ENCODE peak calls at places on chromosomes 4 and X, in seven cellular contexts. Q is fibroblast of mammary gland, Y is cardiac muscle cell, C is psoas muscle, S is HFF-Myc, F is glutamatergic neuron, V is kidney epithelial cell. U is an unnamed sample.
A peak's percentile ranks its signal among the peaks of the same experiment; 100 is the strongest.

GRCh38 chr4:104989363-104989762 is 157.3 kb upstream of the TET2 start:
- DNase-seq in S (no peak), V (peak; percentile 7), C (no peak), F (no peak), Y (peak; percentile 8), Q (peak; percentile 47), U (no peak)

GRCh38 chrX:22373766-22374165 is 101.1 kb downstream of the CBLL2 start:
- DNase-seq in V (no peak), C (no peak), F (no peak), S (no peak), Y (no peak), Q (no peak), U (no peak)

GRCh38 chr4:2728221-2728620 is 27.9 kb downstream of the TNIP2 start:
- DNase-seq in C (no peak), F (no peak), S (no peak), V (no peak), Y (no peak), Q (no peak), U (peak; percentile 0)

GRCh38 chr4:38565271-38566199 is 98.5 kb upstream of the KLF3 start:
- DNase-seq in S (no peak), Q (peak; percentile 36), C (no peak), F (no peak), Y (peak; percentile 58), V (no peak), U (no peak)

GRCh38 chr4:8736083-8736825 is 135.4 kb downstream of the HMX1 start:
- DNase-seq in S (no peak), F (no peak), C (no peak), Y (no peak), V (no peak), Q (no peak), U (no peak)

GRCh38 chr4:169210516-169211108 is 60.1 kb downstream of the SH3RF1 start:
- DNase-seq in F (no peak), V (no peak), Q (no peak), S (no peak), Y (no peak), C (no peak), U (no peak)

GRCh38 chr4:182748283-182748682 is 168.9 kb downstream of the DCTD start:
- DNase-seq in S (no peak), V (no peak), Q (no peak), Y (no peak), C (no peak), F (no peak), U (no peak)

GRCh38 chr4:1412376-1413220 is 6.4 kb upstream of the NKX1-1 start:
- DNase-seq in V (no peak), Y (no peak), F (no peak), S (no peak), Q (no peak), C (no peak), U (no peak)

GRCh38 chrX:107273795-107274194 is 67.4 kb downstream of the DNAAF6 start:
- DNase-seq in V (no peak), S (no peak), C (no peak), F (no peak), Y (no peak), Q (no peak), U (no peak)

GRCh38 chr4:70903282-70903603 is 1.1 kb downstream of the MOB1B start:
- DNase-seq in Q (peak; percentile 30), C (no peak), Y (peak; percentile 28), F (no peak), S (no peak), V (no peak), U (no peak)

GRCh38 chr4:152999376-153000067 is 63.4 kb downstream of the FHDC1 start:
- DNase-seq in Q (no peak), Y (no peak), S (no peak), V (no peak), F (no peak), C (no peak), U (no peak)

GRCh38 chr4:17347445-17347844 is 164.4 kb downstream of the QDPR start:
- DNase-seq in F (no peak), Q (peak; percentile 54), C (no peak), V (no peak), S (no peak), Y (peak; percentile 61), U (no peak)

GRCh38 chr4:55407119-55407518 is 11.4 kb downstream of the TMEM165 start:
- DNase-seq in Q (no peak), V (no peak), S (no peak), C (no peak), Y (no peak), F (no peak), U (no peak)

GRCh38 chrX:10904220-10904619 is 206.9 kb upstream of the HCCS start:
- DNase-seq in F (no peak), V (no peak), Y (peak; percentile 35), Q (peak; percentile 65), C (no peak), S (no peak), U (no peak)

GRCh38 chr4:168177546-168178149 is 85.3 kb downstream of the ANXA10 start:
- DNase-seq in Q (no peak), S (no peak), F (no peak), V (no peak), C (no peak), Y (no peak), U (no peak)

GRCh38 chr4:113675731-113676707 is 85.5 kb downstream of the CAMK2D start:
- DNase-seq in S (no peak), Y (peak; percentile 81), C (no peak), V (no peak), F (no peak), Q (peak; percentile 51), U (no peak)

GRCh38 chr4:41257257-41257900 is 651 bp downstream of the UCHL1 start:
- DNase-seq in Y (peak; percentile 59), F (peak; percentile 69), Q (peak; percentile 36), V (no peak), C (peak; percentile 54), S (no peak), U (peak; percentile 94)

GRCh38 chr4:48938831-48939230 is 32.3 kb upstream of the OCIAD2 start:
- DNase-seq in V (no peak), F (no peak), S (no peak), C (no peak), Q (no peak), Y (no peak), U (no peak)

GRCh38 chrX:32987139-32987538 is 224.2 kb downstream of the DMD start:
- DNase-seq in S (no peak), V (no peak), C (no peak), Q (no peak), Y (no peak), F (no peak), U (no peak)

GRCh38 chr4:89419121-89419695 is 111.6 kb upstream of the GPRIN3 start:
- DNase-seq in C (no peak), V (no peak), Q (no peak), F (no peak), S (no peak), Y (no peak), U (no peak)

GRCh38 chr4:10239982-10240654 is 123.5 kb upstream of the WDR1 start:
- DNase-seq in C (no peak), V (no peak), Y (peak; percentile 28), S (no peak), F (no peak), Q (no peak), U (no peak)

GRCh38 chrX:71991164-71991563 is 80.5 kb downstream of the NHSL2 start:
- DNase-seq in Y (no peak), Q (no peak), V (no peak), S (no peak), F (no peak), C (no peak), U (no peak)

GRCh38 chr4:83356899-83357661 is 22.4 kb upstream of the HPSE start:
- DNase-seq in V (peak; percentile 58), Y (peak; percentile 96), Q (peak; percentile 94), C (no peak), F (no peak), S (peak; percentile 90), U (no peak)

GRCh38 chr4:82372502-82372873 is 1.3 kb downstream of the HNRNPD start:
- DNase-seq in F (no peak), C (no peak), Q (peak; percentile 25), S (no peak), Y (peak; percentile 32), V (no peak), U (no peak)

GRCh38 chrX:31658360-31658759 is 586.5 kb upstream of the FTHL17 start:
- DNase-seq in Q (peak; percentile 32), Y (peak; percentile 49), S (no peak), V (no peak), C (no peak), F (no peak), U (no peak)

GRCh38 chr4:137688651-137689050 is 156.4 kb upstream of the PCDH18 start:
- DNase-seq in V (no peak), Q (no peak), Y (no peak), C (no peak), S (no peak), F (no peak), U (no peak)
- TF ChIP-seq CTCF in V (no peak), Q (no peak), Y (no peak), C (no peak), S (no peak), F (no peak), U (no peak)

DNA sequence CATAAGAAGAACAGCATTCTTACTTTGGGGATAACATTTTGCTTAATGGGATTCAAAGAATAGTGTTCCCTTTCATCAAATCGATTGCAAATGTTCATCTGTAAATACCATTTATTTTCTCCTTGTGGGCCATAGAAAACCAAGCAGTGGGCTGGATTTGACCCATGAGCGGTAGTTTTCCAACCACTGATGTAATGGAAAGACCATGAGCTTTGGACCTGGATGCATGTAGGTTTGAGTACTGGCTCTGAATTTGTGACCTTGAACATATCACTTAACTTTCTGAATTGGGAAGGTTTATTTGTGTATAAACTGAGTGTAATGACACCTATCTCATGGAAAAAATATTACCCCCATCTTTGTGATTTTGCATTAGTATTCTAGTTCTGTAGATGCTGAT is 54.3 kb downstream of the REPS2 start:
- DNase-seq in S (no peak), Q (no peak), V (no peak), C (no peak), Y (no peak), F (no peak), U (no peak)
- TF ChIP-seq CTCF in S (no peak), Q (no peak), V (no peak), C (no peak), Y (no peak), F (no peak), U (no peak)

DNA sequence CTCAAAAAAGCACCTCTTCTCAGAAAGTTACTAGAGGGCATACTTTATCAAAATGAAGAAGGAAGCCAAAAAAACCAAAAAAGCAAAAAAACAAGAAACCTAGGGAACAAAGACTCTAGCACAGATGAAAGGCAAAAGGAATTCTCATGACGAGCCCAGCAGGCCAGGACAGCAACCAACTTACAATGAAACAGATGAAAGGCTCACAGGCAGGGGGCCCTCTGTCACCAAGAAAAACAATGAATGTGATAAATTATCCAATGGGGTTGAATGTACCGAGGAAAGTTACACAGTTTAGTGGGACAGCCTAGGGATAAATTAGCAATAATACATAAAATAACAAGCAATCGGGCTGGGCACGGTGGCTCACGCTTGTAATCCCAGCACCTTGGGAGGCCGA is 79.0 kb downstream of the GPR82 start:
- DNase-seq in F (no peak), V (no peak), S (no peak), Y (peak; percentile 11), Q (no peak), C (no peak), U (no peak)
- TF ChIP-seq CTCF in F (no peak), V (no peak), S (no peak), Y (no peak), Q (peak; percentile 5), C (peak; percentile 8), U (no peak)

DNA sequence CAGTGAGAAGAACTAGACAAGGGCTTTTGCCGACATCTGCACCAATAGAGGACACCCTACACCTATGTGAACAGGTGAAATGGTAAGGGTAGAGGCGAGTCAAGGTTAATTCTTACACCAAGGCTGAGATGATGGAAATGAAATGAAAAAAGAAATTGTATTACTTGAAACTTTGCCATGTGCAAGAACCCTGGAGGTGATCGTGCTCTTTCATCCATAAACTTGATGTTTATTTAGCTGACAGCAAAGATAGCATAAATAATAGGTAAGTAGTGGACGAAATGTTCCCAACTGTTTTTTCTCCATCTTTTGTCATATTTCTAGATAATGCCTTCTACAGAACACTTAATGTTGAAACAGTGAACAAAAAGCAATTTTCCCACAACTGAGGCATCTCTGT is 162.5 kb downstream of the BANK1 start:
- DNase-seq in Q (no peak), F (no peak), C (no peak), S (no peak), Y (no peak), V (no peak), U (no peak)
- TF ChIP-seq CTCF in Q (no peak), F (no peak), C (no peak), S (no peak), Y (no peak), V (no peak), U (no peak)

U was measured in chondrocyte.